ENCODE peak calls at places on chromosomes 6 and 20, in four cellular contexts. One of them, this sample, is unnamed.

GRCh38 chr6:23319560-23319959 is 750.2 kb downstream of the HDGFL1 start:
- DNase-seq in lower leg skin: no peak
- DNase-seq in adipocyte: no peak
- DNase-seq in A549: no peak
- DNase-seq in this sample: no peak

GRCh38 chr6:104462811-104463599 is 396.7 kb downstream of the HACE1 start:
- DNase-seq in lower leg skin: no peak
- DNase-seq in adipocyte: peak; percentile 1
- DNase-seq in A549: no peak
- DNase-seq in this sample: no peak

GRCh38 chr20:37786043-37786442 is 92.2 kb downstream of the CTNNBL1 start:
- DNase-seq in lower leg skin: no peak
- DNase-seq in adipocyte: no peak
- DNase-seq in A549: no peak
- DNase-seq in this sample: no peak

GRCh38 chr20:20334489-20334888 is 33.4 kb upstream of the INSM1 start:
- DNase-seq in lower leg skin: no peak
- DNase-seq in adipocyte: no peak
- DNase-seq in A549: no peak
- DNase-seq in this sample: no peak

GRCh38 chr6:71107935-71108420 is 151.1 kb upstream of the B3GAT2 start:
- DNase-seq in lower leg skin: no peak
- DNase-seq in adipocyte: peak; percentile 57
- DNase-seq in A549: no peak
- DNase-seq in this sample: peak; percentile 77

GRCh38 chr6:112503210-112503609 is 156.1 kb downstream of the RFPL4B start:
- DNase-seq in lower leg skin: no peak
- DNase-seq in adipocyte: no peak
- DNase-seq in A549: no peak
- DNase-seq in this sample: no peak

GRCh38 chr20:44208165-44208564 is 2.4 kb downstream of the OSER1 start:
- DNase-seq in lower leg skin: no peak
- DNase-seq in adipocyte: no peak
- DNase-seq in A549: no peak
- DNase-seq in this sample: no peak

GRCh38 chr20:63147532-63147931 is 68.4 kb downstream of the YTHDF1 start:
- DNase-seq in lower leg skin: no peak
- DNase-seq in adipocyte: no peak
- DNase-seq in A549: no peak
- DNase-seq in this sample: no peak

GRCh38 chr6:154164397-154164796 is 125.4 kb downstream of the OPRM1 start:
- DNase-seq in lower leg skin: no peak
- DNase-seq in adipocyte: peak; percentile 60
- DNase-seq in A549: no peak
- DNase-seq in this sample: peak; percentile 67

GRCh38 chr6:1641391-1641790 is 31.7 kb downstream of the FOXC1 start:
- DNase-seq in lower leg skin: no peak
- DNase-seq in adipocyte: no peak
- DNase-seq in A549: no peak
- DNase-seq in this sample: no peak

GRCh38 chr6:90479603-90479926 is 107.3 kb downstream of the MAP3K7 start:
- DNase-seq in lower leg skin: no peak
- DNase-seq in adipocyte: no peak
- DNase-seq in A549: no peak
- DNase-seq in this sample: no peak

GRCh38 chr6:74222768-74223321 is 526.8 kb downstream of the CD109 start:
- DNase-seq in lower leg skin: no peak
- DNase-seq in adipocyte: no peak
- DNase-seq in A549: no peak
- DNase-seq in this sample: peak; percentile 11

GRCh38 chr6:160995271-160995670 is 3.7 kb downstream of the MAP3K4 start:
- DNase-seq in lower leg skin: no peak
- DNase-seq in adipocyte: no peak
- DNase-seq in A549: no peak
- DNase-seq in this sample: no peak

GRCh38 chr6:170267688-170268087 is 23.2 kb downstream of the DLL1 start:
- DNase-seq in lower leg skin: no peak
- DNase-seq in adipocyte: no peak
- DNase-seq in A549: no peak
- DNase-seq in this sample: no peak

GRCh38 chr20:36541227-36542018 is at the start of gene MYL9:
- DNase-seq in lower leg skin: peak; percentile 96
- DNase-seq in adipocyte: peak; percentile 93
- DNase-seq in A549: no peak
- DNase-seq in this sample: peak; percentile 33

GRCh38 chr6:105606871-105607421 is 204.1 kb upstream of the PREP start:
- DNase-seq in lower leg skin: no peak
- DNase-seq in adipocyte: no peak
- DNase-seq in A549: no peak
- DNase-seq in this sample: no peak

GRCh38 chr20:46004813-46005505 is 3.7 kb upstream of the MMP9 start:
- DNase-seq in lower leg skin: no peak
- DNase-seq in adipocyte: no peak
- DNase-seq in A549: no peak
- DNase-seq in this sample: no peak
- H3K4me3 ChIP-seq in lower leg skin: no peak overlapping the region
- H3K4me3 ChIP-seq in adipocyte: no peak overlapping the region
- H3K4me3 ChIP-seq in A549: no peak overlapping the region
- H3K4me3 ChIP-seq in this sample: no peak overlapping the region

DNA sequence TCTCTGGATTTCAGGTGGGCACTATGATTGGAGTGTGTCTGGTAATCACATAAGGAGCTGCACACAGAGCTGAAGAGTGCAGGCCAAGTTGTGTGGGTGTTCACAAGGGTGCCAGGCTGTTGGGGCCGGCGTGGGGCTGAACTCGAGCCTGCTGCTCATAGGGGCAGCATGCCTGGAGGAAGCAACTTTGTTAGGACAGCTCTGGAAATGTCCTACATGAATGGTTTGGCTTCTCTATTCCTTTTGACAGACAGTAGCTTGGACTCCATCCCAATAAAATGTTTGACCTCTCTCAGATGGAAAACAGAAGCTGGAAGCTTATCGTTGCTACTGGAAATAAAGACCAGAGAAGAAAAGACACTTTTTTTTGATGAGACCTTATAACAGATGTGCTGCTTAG is 80.5 kb upstream of the EEF1E1 start:
- DNase-seq in lower leg skin: no peak
- DNase-seq in adipocyte: peak; percentile 46
- DNase-seq in A549: no peak
- DNase-seq in this sample: no peak
- H3K4me3 ChIP-seq in lower leg skin: no peak overlapping the region
- H3K4me3 ChIP-seq in adipocyte: peak overlapping the region; percentile 68
- H3K4me3 ChIP-seq in A549: no peak overlapping the region
- H3K4me3 ChIP-seq in this sample: no peak overlapping the region

GRCh38 chr6:117270960-117271507 is 5.7 kb downstream of the VGLL2 start:
- DNase-seq in lower leg skin: no peak
- DNase-seq in adipocyte: no peak
- DNase-seq in A549: no peak
- DNase-seq in this sample: no peak
- H3K4me3 ChIP-seq in lower leg skin: no peak overlapping the region
- H3K4me3 ChIP-seq in adipocyte: no peak overlapping the region
- H3K4me3 ChIP-seq in A549: peak overlapping the region; percentile 38
- H3K4me3 ChIP-seq in this sample: peak overlapping the region; percentile 30

DNA sequence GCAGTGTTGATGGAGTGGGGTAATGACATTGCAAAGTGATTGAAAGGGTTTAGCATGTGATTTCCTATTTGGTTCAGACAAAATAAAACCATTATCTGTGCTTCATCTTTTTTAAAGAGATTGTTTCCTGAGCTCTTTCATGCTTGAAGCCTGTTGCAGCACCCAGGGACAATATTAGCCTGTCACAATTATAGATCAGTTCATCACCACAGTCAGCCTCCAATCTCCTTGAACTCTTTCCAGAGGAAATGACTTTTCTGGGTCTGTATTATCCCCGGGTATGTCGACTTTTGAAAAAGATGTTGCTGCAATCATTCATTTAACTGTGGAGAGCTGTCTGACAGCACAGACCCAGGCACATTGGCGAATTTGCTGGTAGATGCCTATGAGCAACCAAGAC is 17.0 kb upstream of the KIF16B start:
- DNase-seq in lower leg skin: no peak
- DNase-seq in adipocyte: no peak
- DNase-seq in A549: no peak
- DNase-seq in this sample: no peak
- H3K4me3 ChIP-seq in lower leg skin: no peak overlapping the region
- H3K4me3 ChIP-seq in adipocyte: no peak overlapping the region
- H3K4me3 ChIP-seq in A549: no peak overlapping the region
- H3K4me3 ChIP-seq in this sample: no peak overlapping the region

GRCh38 chr6:27601668-27602254 is 128.9 kb upstream of the ZNF184 start:
- DNase-seq in lower leg skin: no peak
- DNase-seq in adipocyte: no peak
- DNase-seq in A549: no peak
- DNase-seq in this sample: no peak

GRCh38 chr6:27608916-27609883 is 136.3 kb upstream of the ZNF184 start:
- DNase-seq in lower leg skin: no peak
- DNase-seq in adipocyte: peak; percentile 62
- DNase-seq in A549: no peak
- DNase-seq in this sample: no peak

GRCh38 chr6:27605401-27606342 is 132.8 kb upstream of the ZNF184 start:
- DNase-seq in lower leg skin: no peak
- DNase-seq in adipocyte: peak; percentile 67
- DNase-seq in A549: no peak
- DNase-seq in this sample: peak; percentile 46

GRCh38 chr6:27599859-27600532 is 127.1 kb upstream of the ZNF184 start:
- DNase-seq in lower leg skin: no peak
- DNase-seq in adipocyte: no peak
- DNase-seq in A549: no peak
- DNase-seq in this sample: no peak

GRCh38 chr6:27604986-27605385 is 132.1 kb upstream of the ZNF184 start:
- DNase-seq in lower leg skin: no peak
- DNase-seq in adipocyte: peak; percentile 37
- DNase-seq in A549: no peak
- DNase-seq in this sample: no peak
- H3K4me3 ChIP-seq in lower leg skin: no peak overlapping the region
- H3K4me3 ChIP-seq in adipocyte: peak overlapping the region; percentile 76
- H3K4me3 ChIP-seq in A549: peak overlapping the region; percentile 63
- H3K4me3 ChIP-seq in this sample: peak overlapping the region; percentile 49

DNA sequence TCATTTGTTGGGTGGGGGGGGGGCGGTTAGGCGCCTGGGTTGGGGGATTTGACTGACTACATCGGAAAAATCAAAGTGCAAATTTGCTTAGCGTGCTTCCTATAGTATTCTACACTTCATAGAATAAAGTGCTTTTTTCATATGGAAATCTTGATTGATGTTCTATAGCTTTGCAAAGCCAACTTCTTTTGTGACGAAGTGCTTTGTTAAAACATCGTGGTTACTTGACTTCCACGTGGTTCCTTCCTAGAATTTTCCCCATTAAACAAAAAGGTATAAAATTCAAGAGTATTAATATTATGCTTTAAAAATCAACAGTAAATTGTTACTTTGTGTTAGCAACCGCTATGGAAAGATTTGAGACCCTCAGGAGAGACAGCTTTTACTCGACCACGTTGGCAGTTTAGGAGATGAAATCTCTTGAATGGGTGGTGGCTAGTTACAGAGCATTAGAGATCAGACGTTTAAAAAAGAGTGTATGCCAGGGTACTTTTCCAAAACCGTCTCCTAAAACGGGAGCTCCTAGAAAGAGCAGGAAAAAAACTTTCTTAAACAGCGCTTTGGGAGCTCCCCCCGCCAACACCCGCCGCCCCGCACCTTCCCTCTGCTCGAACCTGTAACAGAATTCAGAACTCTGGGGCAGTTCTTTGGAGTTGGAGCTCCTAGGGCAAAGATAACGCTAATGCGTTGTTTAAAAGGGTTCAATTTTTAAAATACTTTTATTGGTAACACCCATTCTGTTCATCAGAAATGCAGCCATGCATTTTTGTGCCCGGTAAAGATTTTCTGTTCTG is 923 bp downstream of the GJA1 start:
- DNase-seq in lower leg skin: no peak
- DNase-seq in adipocyte: peak; percentile 45
- DNase-seq in A549: no peak
- DNase-seq in this sample: no peak
- H3K4me3 ChIP-seq in lower leg skin: peak overlapping the region; percentile 56
- H3K4me3 ChIP-seq in adipocyte: peak overlapping the region; percentile 89
- H3K4me3 ChIP-seq in A549: peak overlapping the region; percentile 95
- H3K4me3 ChIP-seq in this sample: peak overlapping the region; percentile 61

This sample was measured in skeletal muscle cell.